ENCODE peak calls at places on chromosomes 16 and 17, in eight cellular contexts. O is stimulated activated CD8-positive, alpha-beta memory T cell treated with anti-CD3 and anti-CD28 coated beads, Interleukin-12 subunit alpha, Interleukin-12 subunit beta, amount 100 ng/mL, for 4 hours; P is NCI-H69; F is NCI-H146; Z is ELR; R is NCI-H1930; I is ACHN; N is psoas muscle. U is an unnamed sample.

GRCh38 chr17:38568274-38568673 is 37.5 kb downstream of the SRCIN1 start:
- DNase-seq in F (no peak), N (no peak), Z (no peak), I (no peak), R (no peak), O (no peak), P (no peak), U (no peak)

GRCh38 chr17:66537518-66537917 is 235.1 kb downstream of the PRKCA start:
- DNase-seq in I (no peak), F (no peak), O (no peak), N (no peak), Z (no peak), P (no peak), R (no peak), U (no peak)

GRCh38 chr17:49372428-49372827 is 10.4 kb upstream of the ZNF652 start:
- DNase-seq in I (no peak), R (no peak), F (no peak), P (no peak), N (no peak), Z (no peak), O (no peak), U (no peak)

GRCh38 chr17:64426584-64426983 is 22.3 kb upstream of the MILR1 start:
- DNase-seq in P (peak; percentile 76), O (no peak), I (no peak), Z (no peak), F (no peak), N (no peak), R (no peak), U (no peak)

GRCh38 chr17:56595831-56596740 is 2.6 kb downstream of the NOG start:
- DNase-seq in F (no peak), Z (peak; percentile 68), P (peak; percentile 17), I (peak; percentile 64), N (no peak), O (no peak), R (no peak), U (no peak)

GRCh38 chr17:55324296-55324978 is 59.7 kb downstream of the HLF start:
- DNase-seq in R (no peak), P (no peak), O (no peak), F (no peak), N (no peak), I (no peak), Z (no peak), U (no peak)

GRCh38 chr17:37746617-37747016 is 1.8 kb upstream of the HNF1B start:
- DNase-seq in R (no peak), N (no peak), P (no peak), O (no peak), F (no peak), I (no peak), Z (no peak), U (no peak)

GRCh38 chr17:44258811-44259351 is 9.1 kb downstream of the SLC4A1 start:
- DNase-seq in Z (no peak), O (no peak), N (no peak), P (no peak), F (no peak), I (no peak), R (no peak), U (no peak)

GRCh38 chr17:51741447-51741846 is 417.1 kb downstream of the CA10 start:
- DNase-seq in F (no peak), R (no peak), P (no peak), I (no peak), Z (no peak), O (no peak), N (no peak), U (no peak)

GRCh38 chr17:41705271-41705991 is 6.7 kb upstream of the GAST start:
- DNase-seq in R (no peak), N (no peak), Z (peak; percentile 56), O (no peak), F (peak; percentile 43), I (no peak), P (peak; percentile 66), U (no peak)

GRCh38 chr16:50611332-50611934 is 63.2 kb downstream of the NKD1 start:
- DNase-seq in Z (peak; percentile 80), O (no peak), I (no peak), P (no peak), F (no peak), N (peak; percentile 4), R (no peak), U (no peak)

GRCh38 chr17:41792835-41793748 is 6.6 kb upstream of the JUP start:
- DNase-seq in O (no peak), F (peak; percentile 17), I (peak; percentile 60), N (no peak), P (peak; percentile 45), R (no peak), Z (peak; percentile 61), U (no peak)

GRCh38 chr17:6509295-6509771 is 47.0 kb downstream of the PITPNM3 start:
- DNase-seq in R (no peak), N (no peak), P (no peak), I (no peak), F (peak; percentile 9), Z (no peak), O (no peak), U (no peak)

GRCh38 chr17:6327007-6327406 is 107.9 kb downstream of the AIPL1 start:
- DNase-seq in I (no peak), O (no peak), P (peak; percentile 29), R (no peak), F (no peak), Z (no peak), N (peak; percentile 36), U (no peak)

GRCh38 chr17:45233423-45233924 is 11.8 kb downstream of the FMNL1 start:
- DNase-seq in N (no peak), Z (no peak), O (no peak), R (no peak), F (no peak), I (no peak), P (no peak), U (no peak)

GRCh38 chr17:7974638-7975131 is 27.7 kb upstream of the GUCY2D start:
- DNase-seq in F (no peak), R (no peak), N (no peak), I (no peak), Z (no peak), O (no peak), P (no peak), U (no peak)

GRCh38 chr17:41801374-41802062 is 10.2 kb downstream of the P3H4 start:
- DNase-seq in P (peak; percentile 92), Z (peak; percentile 81), N (peak; percentile 79), I (peak; percentile 97), O (peak; percentile 46), F (peak; percentile 74), R (peak; percentile 58), U (peak; percentile 42)

GRCh38 chr17:44363613-44364159 is at the start of gene FAM171A2:
- DNase-seq in Z (peak; percentile 76), I (peak; percentile 67), F (peak; percentile 63), O (peak; percentile 47), R (peak; percentile 75), N (peak; percentile 63), P (peak; percentile 87), U (no peak)

GRCh38 chr16:8877894-8878522 is 4.1 kb upstream of the LITAFD start:
- DNase-seq in R (no peak), N (no peak), P (no peak), O (no peak), I (no peak), Z (no peak), F (no peak), U (no peak)

GRCh38 chr17:46868689-46869187 is 17.4 kb downstream of the WNT9B start:
- DNase-seq in I (no peak), O (no peak), N (no peak), P (peak; percentile 21), R (no peak), Z (peak; percentile 21), F (no peak), U (no peak)

GRCh38 chr17:34763727-34764665 is 184.6 kb downstream of the TMEM132E start:
- DNase-seq in R (no peak), F (no peak), O (no peak), P (no peak), Z (peak; percentile 10), I (peak; percentile 68), N (no peak), U (no peak)

GRCh38 chr16:31268033-31268365 is 8.2 kb downstream of the ITGAM start:
- DNase-seq in I (no peak), N (no peak), P (no peak), Z (no peak), F (no peak), R (no peak), O (no peak), U (no peak)

GRCh38 chr16:81680444-81681263 is 98.4 kb upstream of the PLCG2 start:
- DNase-seq in P (no peak), R (no peak), I (no peak), N (no peak), O (no peak), Z (no peak), F (no peak), U (no peak)

GRCh38 chr17:29777663-29778062 is 152.4 kb downstream of the SSH2 start:
- DNase-seq in O (no peak), I (no peak), Z (no peak), N (no peak), P (no peak), F (no peak), R (no peak), U (no peak)

GRCh38 chr17:22467720-22468119 is 775.4 kb downstream of the KCNJ18 start:
- DNase-seq in P (no peak), I (no peak), R (no peak), F (no peak), Z (no peak), N (no peak), O (no peak), U (no peak)

GRCh38 chr16:88810868-88811599 is 694 bp downstream of the APRT start:
- DNase-seq in F (peak; percentile 75), N (peak; percentile 86), O (peak; percentile 60), P (peak; percentile 83), R (peak; percentile 72), I (peak; percentile 86), Z (peak; percentile 87), U (peak; percentile 68)

GRCh38 chr17:58272367-58273280 is 8.1 kb downstream of the MPO start:
- DNase-seq in R (no peak), Z (no peak), P (no peak), O (no peak), N (no peak), F (no peak), I (no peak), U (no peak)

GRCh38 chr17:44636562-44636961 is 19.7 kb upstream of the MEIOC start:
- DNase-seq in I (peak; percentile 63), Z (peak; percentile 67), R (peak; percentile 17), F (peak; percentile 19), O (no peak), P (peak; percentile 73), N (no peak), U (no peak)

GRCh38 chr17:12222392-12222791 is 201.7 kb downstream of the MAP2K4 start:
- DNase-seq in Z (no peak), R (no peak), N (no peak), F (no peak), O (no peak), I (no peak), P (no peak), U (no peak)